ENCODE peak calls at places on chromosomes 7 and 10, in seven cellular contexts. K, V, A, U, D, Z and W are unnamed samples.

GRCh38 chr7:70408477-70408876 is 723.5 kb upstream of the GALNT17 start:
- DNase-seq in K (no peak), V (no peak), A (no peak), U (no peak), D (no peak), Z (no peak), W (no peak)

GRCh38 chr10:46541017-46541661 is 15.3 kb downstream of the GPRIN2 start:
- DNase-seq in K (no peak), V (no peak), A (no peak), U (no peak), D (no peak), Z (no peak), W (no peak)

GRCh38 chr10:123958221-123958620 is 66.6 kb upstream of the CPXM2 start:
- DNase-seq in K (no peak), V (no peak), A (no peak), U (no peak), D (no peak), Z (no peak), W (no peak)

GRCh38 chr7:96061844-96062243 is 260.1 kb downstream of the SLC25A13 start:
- DNase-seq in K (no peak), V (no peak), A (peak; percentile 68), U (no peak), D (no peak), Z (no peak), W (no peak)

GRCh38 chr10:57303567-57303966 is 942.5 kb upstream of the ZWINT start:
- DNase-seq in K (no peak), V (no peak), A (no peak), U (no peak), D (no peak), Z (no peak), W (no peak)

GRCh38 chr10:11678074-11678793 is 63.9 kb upstream of the ECHDC3 start:
- DNase-seq in K (no peak), V (peak; percentile 77), A (peak; percentile 15), U (no peak), D (peak; percentile 39), Z (no peak), W (no peak)

GRCh38 chr7:17832820-17833219 is 107.5 kb downstream of the SNX13 start:
- DNase-seq in K (no peak), V (no peak), A (no peak), U (no peak), D (no peak), Z (no peak), W (no peak)

GRCh38 chr7:4783762-4784351 is 8.4 kb downstream of the AP5Z1 start:
- DNase-seq in K (no peak), V (no peak), A (no peak), U (no peak), D (no peak), Z (no peak), W (no peak)

GRCh38 chr7:29426587-29426986 is 137.0 kb upstream of the PRR15 start:
- DNase-seq in K (no peak), V (no peak), A (no peak), U (no peak), D (no peak), Z (no peak), W (no peak)

GRCh38 chr7:90749262-90749661 is 153.1 kb downstream of the CDK14 start:
- DNase-seq in K (no peak), V (no peak), A (no peak), U (no peak), D (no peak), Z (peak; percentile 51), W (no peak)

DNA sequence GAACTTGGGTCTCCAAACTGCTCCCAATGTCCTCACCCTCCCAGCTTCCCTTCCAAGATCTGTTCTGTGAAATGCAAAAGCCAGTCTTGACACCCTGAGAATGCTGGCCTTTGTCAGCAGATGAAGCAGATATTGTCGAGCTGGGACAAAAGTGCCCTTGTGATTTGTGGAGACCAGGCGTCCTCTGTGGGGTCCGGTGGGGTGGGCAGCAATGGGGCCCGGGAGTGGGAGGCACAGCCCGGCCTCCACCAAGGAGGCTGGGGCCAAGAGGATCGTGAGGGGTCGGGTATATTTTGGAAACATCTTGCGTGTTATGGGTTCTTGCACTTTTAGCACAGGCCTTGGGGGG is 81.7 kb upstream of the GTF2IRD1 start:
- DNase-seq in K (no peak), V (no peak), A (no peak), U (no peak), D (no peak), Z (no peak), W (no peak)
- H3K4me2 ChIP-seq in K (peak overlapping the region; percentile 63), V (peak overlapping the region; percentile 13), A (no peak overlapping the region), U (no peak overlapping the region), D (no peak overlapping the region), Z (no peak overlapping the region), W (peak overlapping the region; percentile 71)

GRCh38 chr7:132755538-132756481 is 179.5 kb upstream of the PLXNA4 start:
- DNase-seq in K (no peak), V (peak; percentile 7), A (no peak), U (peak; percentile 18), D (no peak), Z (no peak), W (no peak)
- H2AFZ ChIP-seq in K (no peak overlapping the region), V (no peak overlapping the region), A (no peak overlapping the region), U (no peak overlapping the region), D (no peak overlapping the region), Z (no peak overlapping the region), W (no peak overlapping the region)

DNA sequence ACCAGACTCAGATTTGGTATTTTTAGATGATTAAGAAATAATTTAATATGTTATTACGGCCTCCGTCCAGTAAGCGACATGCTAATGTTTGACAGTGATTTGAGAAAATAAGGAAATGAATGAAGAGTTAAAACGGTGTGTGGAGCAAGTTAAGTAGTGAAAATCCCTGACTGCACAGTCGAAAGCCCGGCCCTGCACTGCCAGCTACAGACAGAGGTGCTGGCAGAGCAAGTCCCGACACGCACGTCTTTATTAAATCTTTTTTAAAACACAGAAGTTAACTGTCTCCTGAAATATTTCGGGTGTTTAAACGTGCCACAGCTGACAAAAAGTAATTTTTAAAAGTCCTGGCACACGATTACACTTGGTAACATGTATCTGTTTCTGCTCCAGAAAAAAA is 293.4 kb upstream of the RNF32 start:
- DNase-seq in K (no peak), V (no peak), A (no peak), U (no peak), D (no peak), Z (no peak), W (no peak)
- TF ChIP-seq EZH2 in K (no peak), V (no peak), A (no peak), U (no peak), D (no peak), Z (no peak), W (no peak)

GRCh38 chr7:148572067-148572522 is 18.5 kb upstream of the C7orf33 start:
- DNase-seq in K (no peak), V (no peak), A (no peak), U (no peak), D (no peak), Z (no peak), W (no peak)
- H3K4me2 ChIP-seq in K (no peak overlapping the region), V (no peak overlapping the region), A (no peak overlapping the region), U (no peak overlapping the region), D (no peak overlapping the region), Z (no peak overlapping the region), W (no peak overlapping the region)

GRCh38 chr10:73997479-73997805 is 474 bp upstream of the VCL start:
- DNase-seq in K (no peak), V (no peak), A (no peak), U (no peak), D (no peak), Z (no peak), W (no peak)

GRCh38 chr10:73999703-74000102 is 1.8 kb downstream of the VCL start:
- DNase-seq in K (no peak), V (peak; percentile 20), A (no peak), U (peak; percentile 65), D (peak; percentile 68), Z (peak; percentile 76), W (peak; percentile 49)

GRCh38 chr10:73997806-73998622 is at the start of gene VCL:
- DNase-seq in K (peak; percentile 95), V (peak; percentile 99), A (peak; percentile 98), U (peak; percentile 99), D (peak; percentile 93), Z (peak; percentile 100), W (peak; percentile 93)

GRCh38 chr10:74000892-74001669 is 3.2 kb downstream of the VCL start:
- DNase-seq in K (no peak), V (no peak), A (no peak), U (no peak), D (no peak), Z (no peak), W (no peak)

GRCh38 chr10:73998623-73999622 is 1.0 kb downstream of the VCL start:
- DNase-seq in K (peak; percentile 34), V (peak; percentile 79), A (peak; percentile 84), U (peak; percentile 84), D (peak; percentile 86), Z (peak; percentile 100), W (peak; percentile 80)
- H2AFZ ChIP-seq in K (no peak overlapping the region), V (peak overlapping the region; percentile 56), A (no peak overlapping the region), U (no peak overlapping the region), D (no peak overlapping the region), Z (peak overlapping the region; percentile 0), W (no peak overlapping the region)

GRCh38 chr7:88306590-88307048 is at the start of gene STEAP4:
- DNase-seq in K (peak; percentile 19), V (peak; percentile 78), A (peak; percentile 67), U (no peak), D (peak; percentile 44), Z (peak; percentile 87), W (peak; percentile 89)
- TF ChIP-seq EZH2 in K (no peak), V (no peak), A (no peak), U (peak; percentile 60), D (no peak), Z (no peak), W (no peak)

GRCh38 chr10:13527864-13528137 is 1.0 kb downstream of the BEND7 start:
- DNase-seq in K (no peak), V (peak; percentile 2), A (no peak), U (peak; percentile 34), D (no peak), Z (no peak), W (no peak)
- H3K4me2 ChIP-seq in K (peak overlapping the region; percentile 86), V (peak overlapping the region; percentile 92), A (peak overlapping the region; percentile 83), U (peak overlapping the region; percentile 90), D (peak overlapping the region; percentile 89), Z (peak overlapping the region; percentile 81), W (no peak overlapping the region)

GRCh38 chr10:92692697-92693533 is 3.2 kb downstream of the HHEX start:
- DNase-seq in K (no peak), V (no peak), A (no peak), U (peak; percentile 29), D (no peak), Z (no peak), W (no peak)
- H2AFZ ChIP-seq in K (no peak overlapping the region), V (no peak overlapping the region), A (no peak overlapping the region), U (no peak overlapping the region), D (no peak overlapping the region), Z (no peak overlapping the region), W (no peak overlapping the region)